ENCODE peak calls at places on chromosomes 5 and 9, in eight cellular contexts. M is neuronal stem cell, A is IMR-90, K is mesenchymal stem cell, P is fibroblast of lung, E is neural progenitor cell, L is trophoblast cell, V is endodermal cell. O is an unnamed sample. For H3K4me1, the result is how much of the 10 kb centered on the place peaks cover.

GRCh38 chr9:108869092-108869725 is 7.1 kb downstream of the ACTL7A start:
- DNase-seq in A (peak), P (peak), E (no peak), L (peak), K (peak), V (no peak), M (no peak), O (peak)

GRCh38 chr5:171855798-171856772 is 70.5 kb downstream of the SMIM23 start:
- DNase-seq in K (peak), E (no peak), M (no peak), P (no peak), L (no peak), V (no peak), A (peak), O (no peak)

GRCh38 chr5:176822426-176823075 is 12.2 kb downstream of the UNC5A start:
- DNase-seq in A (no peak), L (no peak), K (no peak), P (peak), M (no peak), V (no peak), E (no peak), O (no peak)

GRCh38 chr5:92662741-92663140 is 918.3 kb downstream of the NR2F1-AS1 start:
- DNase-seq in M (no peak), L (no peak), K (peak), P (no peak), E (no peak), A (no peak), V (no peak), O (no peak)

GRCh38 chr9:93257808-93258331 is 73.9 kb downstream of the WNK2 start:
- DNase-seq in P (no peak), K (no peak), E (no peak), M (no peak), L (peak), A (no peak), V (peak), O (no peak)

GRCh38 chr5:137826067-137826466 is 41.6 kb upstream of the MYOT start:
- DNase-seq in L (no peak), P (no peak), K (no peak), E (no peak), M (no peak), V (no peak), A (no peak), O (no peak)

GRCh38 chr5:9646843-9647242 is 16.7 kb upstream of the TAS2R1 start:
- DNase-seq in V (no peak), M (no peak), L (no peak), A (no peak), P (no peak), K (no peak), E (no peak), O (no peak)

GRCh38 chr5:135462304-135462703 is 10.2 kb upstream of the TIFAB start:
- DNase-seq in K (peak), V (peak), P (peak), E (peak), M (peak), A (peak), L (peak), O (peak)

GRCh38 chr5:116378007-116378831 is 196.4 kb downstream of the SEMA6A start:
- DNase-seq in K (no peak), L (no peak), M (no peak), E (no peak), V (peak), A (no peak), P (no peak), O (no peak)

GRCh38 chr9:115254781-115255180 is 136.8 kb upstream of the TNC start:
- DNase-seq in A (peak), K (peak), L (peak), M (no peak), V (no peak), E (no peak), P (peak), O (no peak)

GRCh38 chr9:18665947-18666346 is 192.0 kb downstream of the ADAMTSL1 start:
- DNase-seq in M (no peak), V (no peak), P (peak), E (no peak), L (peak), A (no peak), K (no peak), O (peak)

GRCh38 chr5:137075163-137075970 is 423.8 kb downstream of the SPOCK1 start:
- DNase-seq in A (peak), K (peak), L (peak), E (peak), V (peak), M (peak), P (peak), O (peak)

GRCh38 chr5:15645376-15645775 is 145.4 kb downstream of the FBXL7 start:
- DNase-seq in V (no peak), L (no peak), K (peak), P (peak), A (peak), E (no peak), M (no peak), O (peak)

GRCh38 chr5:57724836-57725235 is 242.2 kb upstream of the ACTBL2 start:
- DNase-seq in K (no peak), V (no peak), L (no peak), P (peak), E (no peak), M (no peak), A (peak), O (peak)

GRCh38 chr9:93601063-93601462 is 24.7 kb downstream of the PHF2 start:
- DNase-seq in L (no peak), M (no peak), V (no peak), K (no peak), P (no peak), E (no peak), A (no peak), O (no peak)

GRCh38 chr5:146069780-146070099 is 35.6 kb downstream of the PLAC8L1 start:
- DNase-seq in P (no peak), V (no peak), K (no peak), A (no peak), M (no peak), L (no peak), E (no peak), O (no peak)

GRCh38 chr5:74587300-74587699 is 53.2 kb downstream of the ENC1 start:
- DNase-seq in A (no peak), K (no peak), L (no peak), P (no peak), V (no peak), M (no peak), E (no peak), O (peak)

GRCh38 chr9:103627731-103628130 is 466.4 kb upstream of the SMC2 start:
- DNase-seq in E (no peak), L (no peak), M (no peak), K (no peak), P (no peak), V (no peak), A (no peak), O (no peak)

GRCh38 chr9:35695801-35696420 is 6.2 kb upstream of the TPM2 start:
- DNase-seq in P (peak), A (peak), L (no peak), V (no peak), K (no peak), E (no peak), M (no peak), O (no peak)

GRCh38 chr9:104987743-104988142 is 59.8 kb upstream of the ABCA1 start:
- DNase-seq in L (peak), K (no peak), E (no peak), V (no peak), A (no peak), P (no peak), M (no peak), O (no peak)

GRCh38 chr5:136198453-136198852 is 5.5 kb upstream of the SMIM32 start:
- DNase-seq in L (no peak), M (no peak), V (peak), A (no peak), E (no peak), K (no peak), P (no peak), O (no peak)

GRCh38 chr9:31071606-31072286 is 1312.7 kb upstream of the ACO1 start:
- DNase-seq in M (no peak), E (no peak), V (no peak), P (no peak), K (no peak), A (no peak), L (no peak), O (no peak)

GRCh38 chr5:126124706-126125345 is 298.4 kb upstream of the GRAMD2B start:
- DNase-seq in V (no peak), E (no peak), M (no peak), K (peak), L (no peak), A (peak), P (peak), O (peak)

GRCh38 chr9:131727184-131727785 is 12.6 kb downstream of the RAPGEF1 start:
- DNase-seq in V (no peak), L (no peak), M (no peak), P (peak), A (peak), K (peak), E (no peak), O (peak)

GRCh38 chr5:17727212-17727611 is 93.0 kb downstream of the TAF11L14 start:
- DNase-seq in A (no peak), E (no peak), L (no peak), K (no peak), P (no peak), V (no peak), M (no peak), O (peak)

GRCh38 chr9:93657331-93658111 is 81.1 kb downstream of the PHF2 start:
- DNase-seq in P (no peak), M (no peak), A (no peak), K (no peak), L (no peak), V (no peak), E (no peak), O (no peak)

GRCh38 chr5:178058321-178059012 is 54.9 kb upstream of the N4BP3 start:
- DNase-seq in V (no peak), P (no peak), K (no peak), L (no peak), E (no peak), A (no peak), M (no peak), O (no peak)

GRCh38 chr9:109972026-109973005 is 192.3 kb downstream of the PALM2AKAP2 start:
- DNase-seq in V (no peak), K (no peak), A (no peak), P (no peak), L (no peak), E (no peak), M (no peak), O (no peak)

GRCh38 chr5:154421868-154422267 is 23.9 kb upstream of the SAP30L start:
- DNase-seq in V (peak), P (no peak), L (no peak), K (peak), M (no peak), E (peak), A (peak), O (peak)

GRCh38 chr9:127174386-127175318 is 52.2 kb upstream of the ANGPTL2 start:
- DNase-seq in K (no peak), E (no peak), M (no peak), A (no peak), L (no peak), V (peak), P (no peak), O (no peak)

GRCh38 chr5:60633336-60633735 is 66.6 kb downstream of the DEPDC1B start:
- DNase-seq in M (no peak), P (peak), L (peak), K (peak), E (no peak), A (peak), V (no peak), O (peak)

GRCh38 chr5:170638051-170638450 is 134.2 kb downstream of the KCNIP1 start:
- DNase-seq in K (no peak), M (no peak), A (no peak), P (no peak), L (no peak), E (no peak), V (peak), O (no peak)

GRCh38 chr9:1837453-1838084 is 177.6 kb upstream of the SMARCA2 start:
- DNase-seq in A (peak), L (peak), V (peak), E (peak), K (no peak), M (peak), P (no peak), O (no peak)

DNA sequence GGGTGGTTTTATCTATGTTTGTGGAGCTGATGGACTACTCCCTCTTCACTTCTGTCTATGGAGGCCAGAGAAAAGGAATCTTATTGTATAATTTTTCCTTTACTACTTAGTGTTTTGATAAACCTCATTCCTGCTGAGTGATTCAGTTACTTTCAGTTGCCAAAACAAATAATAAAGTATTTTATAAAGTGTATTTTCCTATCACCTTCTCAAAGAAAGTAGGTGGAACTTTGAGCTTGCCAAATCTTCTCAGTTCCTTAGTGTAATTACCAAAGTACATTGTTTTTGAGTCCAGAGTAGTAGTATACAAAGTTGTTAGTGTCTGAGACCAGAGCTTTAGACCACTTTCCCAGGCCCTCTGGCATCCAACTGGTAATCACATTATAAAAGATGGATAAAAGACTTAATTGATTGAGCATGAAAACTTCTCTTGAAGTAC is 13.5 kb downstream of the RABGAP1 start:
- DNase-seq in M (no peak), V (no peak), L (no peak), E (no peak), P (peak), K (no peak), A (peak), O (peak)
- H3K4me3 ChIP-seq in M (no peak), V (no peak), L (no peak), E (no peak), P (no peak), K (no peak), A (no peak), O (no peak)

GRCh38 chr9:70257512-70257911 is 1.3 kb upstream of the SMC5 start:
- DNase-seq in K (peak), A (no peak), E (no peak), P (no peak), L (no peak), M (no peak), V (no peak), O (peak)
- H3K9ac ChIP-seq in K (peak), A (peak), E (no peak), P (no peak), L (no peak), M (no peak), V (peak), O (peak)

GRCh38 chr9:137242329-137243204 is 1.5 kb downstream of the TUBB4B start:
- DNase-seq in P (no peak), A (no peak), M (no peak), E (no peak), K (no peak), V (no peak), L (no peak), O (no peak)
- H3K4me1 ChIP-seq in P (under half), A (under half), M (under half), E (under half), K (half or more), V (under half), L (under half), O (under half)

GRCh38 chr5:119396265-119396664 is 40.4 kb downstream of the TNFAIP8 start:
- DNase-seq in A (no peak), K (no peak), M (no peak), E (no peak), L (no peak), P (no peak), V (no peak), O (no peak)

GRCh38 chr5:119400248-119400647 is 44.4 kb downstream of the TNFAIP8 start:
- DNase-seq in E (no peak), K (no peak), M (no peak), P (peak), V (no peak), A (peak), L (no peak), O (no peak)

GRCh38 chr5:119398713-119399492 is 43.1 kb downstream of the TNFAIP8 start:
- DNase-seq in V (no peak), M (no peak), E (no peak), K (no peak), A (no peak), P (peak), L (no peak), O (peak)

GRCh38 chr5:119395080-119395836 is 39.4 kb downstream of the TNFAIP8 start:
- DNase-seq in P (no peak), V (no peak), L (no peak), E (no peak), K (no peak), A (no peak), M (no peak), O (no peak)

DNA sequence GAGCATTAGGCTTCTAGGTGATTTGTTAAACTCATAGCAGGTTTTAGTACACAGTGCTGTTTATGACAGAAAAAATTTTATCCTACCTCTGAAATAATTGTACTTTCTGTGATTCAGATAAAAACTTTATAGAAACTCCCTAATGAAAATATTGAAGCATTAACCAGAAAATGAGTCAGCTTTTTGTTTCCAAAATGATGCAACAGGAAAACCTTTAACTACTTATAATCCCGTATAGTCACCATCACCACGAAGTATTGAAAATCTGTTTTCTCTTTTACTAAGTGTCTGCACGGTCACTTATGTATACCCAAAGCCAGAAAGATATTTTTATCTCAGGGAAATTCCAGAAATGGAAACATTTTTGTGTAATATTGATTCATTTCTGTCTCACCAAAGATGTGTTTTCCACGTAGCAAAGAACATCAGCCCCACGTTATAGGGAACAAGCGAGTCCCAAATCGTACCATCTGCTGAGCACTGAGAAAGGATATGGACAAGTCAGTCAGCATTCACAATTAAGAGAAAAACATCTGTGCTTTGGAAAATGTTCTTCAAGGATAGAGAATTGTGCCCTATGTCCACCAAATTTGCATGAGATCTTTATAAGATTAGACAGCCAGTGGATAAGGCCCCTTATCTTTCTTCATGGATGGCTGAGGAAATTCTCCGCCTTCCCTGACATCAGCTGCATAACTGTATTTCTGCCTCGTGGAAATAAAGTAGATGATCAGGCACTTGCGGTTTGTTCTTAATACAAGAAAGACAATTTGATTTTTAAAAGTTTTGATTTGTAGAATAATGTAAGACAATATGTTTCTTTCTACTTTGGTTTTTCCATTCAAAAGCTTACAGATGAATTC is 41.9 kb downstream of the TNFAIP8 start:
- DNase-seq in A (peak), K (peak), V (no peak), P (peak), L (no peak), M (no peak), E (no peak), O (peak)
- H3K4me3 ChIP-seq in A (no peak), K (peak), V (no peak), P (peak), L (no peak), M (no peak), E (no peak), O (peak)

DNA sequence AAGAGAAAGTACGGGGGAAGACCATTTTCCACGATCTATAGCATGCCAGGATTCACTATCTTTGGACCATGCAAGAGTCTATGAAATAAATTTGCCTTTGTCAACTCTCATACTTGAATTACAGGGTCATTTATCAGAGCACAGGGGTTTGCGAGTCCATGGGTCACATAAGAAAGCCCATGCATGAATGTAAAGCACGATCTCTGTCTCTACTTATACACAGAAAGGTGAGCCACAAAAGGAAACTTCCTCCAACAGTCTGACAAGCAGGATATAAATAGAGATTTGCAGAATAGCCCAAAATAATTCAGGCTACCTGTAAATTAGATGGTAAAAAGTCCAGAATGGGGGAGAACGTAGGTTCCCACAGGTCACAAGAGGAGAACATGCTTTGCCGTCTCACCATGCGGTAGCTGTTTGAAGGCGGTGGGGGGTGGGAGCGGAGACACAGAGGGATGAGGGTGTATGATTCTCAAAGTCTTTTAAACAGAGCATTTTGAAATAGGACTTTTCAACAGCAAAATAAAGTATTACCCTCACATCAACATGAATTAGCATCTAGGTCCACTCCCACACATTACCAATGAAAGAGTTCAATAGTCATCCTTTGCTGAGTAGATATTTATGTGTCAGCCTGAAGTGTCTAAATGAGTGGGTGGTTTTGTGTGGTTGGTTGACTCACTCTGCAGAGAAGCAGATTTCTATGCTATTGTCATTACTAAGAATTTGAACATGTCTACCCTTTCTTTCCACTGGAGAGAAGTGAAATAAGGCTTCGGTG is 279.7 kb downstream of the EBF1 start:
- DNase-seq in V (no peak), L (no peak), M (no peak), E (no peak), K (peak), A (peak), P (peak), O (peak)
- H3K9ac ChIP-seq in V (no peak), L (no peak), M (no peak), E (no peak), K (peak), A (no peak), P (no peak), O (no peak)

GRCh38 chr9:72675586-72675985 is 154.2 kb downstream of the TMC1 start:
- DNase-seq in A (no peak), E (no peak), K (no peak), M (no peak), V (no peak), L (peak), P (peak), O (peak)

GRCh38 chr9:72680593-72681317 is 159.3 kb downstream of the TMC1 start:
- DNase-seq in E (peak), P (no peak), K (no peak), A (no peak), L (no peak), M (no peak), V (peak), O (peak)

GRCh38 chr9:72674961-72675360 is 153.6 kb downstream of the TMC1 start:
- DNase-seq in V (no peak), A (no peak), M (no peak), K (no peak), L (no peak), E (no peak), P (peak), O (peak)
- H3K4me1 ChIP-seq in V (under half), A (under half), M (under half), K (under half), L (under half), E (under half), P (under half), O (under half)

GRCh38 chr5:131254741-131255140 is 9.1 kb upstream of the CDC42SE2 start:
- DNase-seq in K (no peak), A (no peak), P (no peak), L (no peak), E (no peak), M (no peak), V (no peak), O (no peak)
- H3K4me3 ChIP-seq in K (no peak), A (no peak), P (no peak), L (no peak), E (no peak), M (no peak), V (no peak), O (no peak)

O was measured in adipocyte.